ENCODE peak calls at places on chromosomes 4 and X, in ten cellular contexts. One of them, this sample, is unnamed. For H3K9me3 and H3K4me1, the result is how much of the 10 kb centered on the place peaks cover.

GRCh38 chr4:159146007-159146330 is 43.1 kb downstream of the RAPGEF2 start:
- DNase-seq in neuronal stem cell: no peak
- DNase-seq in Panc1: no peak
- DNase-seq in mucosa of descending colon: no peak
- DNase-seq in CD8-positive, alpha-beta T cell: no peak
- DNase-seq in upper lobe of right lung: no peak
- DNase-seq in ovary: no peak
- DNase-seq in NT2/D1: no peak
- DNase-seq in CD8-positive, alpha-beta memory T cell: no peak
- DNase-seq in tibial nerve: no peak
- DNase-seq in this sample: no peak

GRCh38 chr4:158781963-158782362 is 13.1 kb downstream of the FNIP2 start:
- DNase-seq in neuronal stem cell: no peak
- DNase-seq in Panc1: no peak
- DNase-seq in mucosa of descending colon: no peak
- DNase-seq in CD8-positive, alpha-beta T cell: no peak
- DNase-seq in upper lobe of right lung: no peak
- DNase-seq in ovary: no peak
- DNase-seq in NT2/D1: no peak
- DNase-seq in CD8-positive, alpha-beta memory T cell: no peak
- DNase-seq in tibial nerve: no peak
- DNase-seq in this sample: no peak

GRCh38 chr4:118911162-118911791 is 22.6 kb downstream of the SYNPO2 start:
- DNase-seq in neuronal stem cell: no peak
- DNase-seq in Panc1: no peak
- DNase-seq in mucosa of descending colon: no peak
- DNase-seq in CD8-positive, alpha-beta T cell: no peak
- DNase-seq in upper lobe of right lung: no peak
- DNase-seq in ovary: no peak
- DNase-seq in NT2/D1: no peak
- DNase-seq in CD8-positive, alpha-beta memory T cell: no peak
- DNase-seq in tibial nerve: no peak
- DNase-seq in this sample: no peak

GRCh38 chr4:165931741-165932140 is 58.7 kb downstream of the TLL1 start:
- DNase-seq in neuronal stem cell: no peak
- DNase-seq in Panc1: no peak
- DNase-seq in mucosa of descending colon: no peak
- DNase-seq in CD8-positive, alpha-beta T cell: no peak
- DNase-seq in upper lobe of right lung: no peak
- DNase-seq in ovary: no peak
- DNase-seq in NT2/D1: no peak
- DNase-seq in CD8-positive, alpha-beta memory T cell: no peak
- DNase-seq in tibial nerve: no peak
- DNase-seq in this sample: no peak

GRCh38 chr4:145437466-145437865 is 44.2 kb upstream of the SMAD1 start:
- DNase-seq in neuronal stem cell: no peak
- DNase-seq in Panc1: no peak
- DNase-seq in mucosa of descending colon: no peak
- DNase-seq in CD8-positive, alpha-beta T cell: no peak
- DNase-seq in upper lobe of right lung: no peak
- DNase-seq in ovary: no peak
- DNase-seq in NT2/D1: no peak
- DNase-seq in CD8-positive, alpha-beta memory T cell: no peak
- DNase-seq in tibial nerve: no peak
- DNase-seq in this sample: no peak

GRCh38 chr4:78951862-78952472 is 12.7 kb upstream of the PAQR3 start:
- DNase-seq in neuronal stem cell: peak
- DNase-seq in Panc1: peak
- DNase-seq in mucosa of descending colon: no peak
- DNase-seq in CD8-positive, alpha-beta T cell: no peak
- DNase-seq in upper lobe of right lung: no peak
- DNase-seq in ovary: no peak
- DNase-seq in NT2/D1: no peak
- DNase-seq in CD8-positive, alpha-beta memory T cell: peak
- DNase-seq in tibial nerve: peak
- DNase-seq in this sample: no peak

GRCh38 chr4:39846705-39847104 is 131.0 kb downstream of the PDS5A start:
- DNase-seq in neuronal stem cell: no peak
- DNase-seq in Panc1: no peak
- DNase-seq in mucosa of descending colon: no peak
- DNase-seq in CD8-positive, alpha-beta T cell: no peak
- DNase-seq in upper lobe of right lung: no peak
- DNase-seq in ovary: no peak
- DNase-seq in NT2/D1: no peak
- DNase-seq in CD8-positive, alpha-beta memory T cell: no peak
- DNase-seq in tibial nerve: no peak
- DNase-seq in this sample: no peak

GRCh38 chr4:2938906-2939305 is 24.3 kb downstream of the NOP14 start:
- DNase-seq in neuronal stem cell: no peak
- DNase-seq in Panc1: no peak
- DNase-seq in mucosa of descending colon: no peak
- DNase-seq in CD8-positive, alpha-beta T cell: peak
- DNase-seq in upper lobe of right lung: peak
- DNase-seq in ovary: peak
- DNase-seq in NT2/D1: no peak
- DNase-seq in CD8-positive, alpha-beta memory T cell: no peak
- DNase-seq in tibial nerve: no peak
- DNase-seq in this sample: no peak

GRCh38 chr4:176879370-176880116 is 86.8 kb upstream of the VEGFC start:
- DNase-seq in neuronal stem cell: no peak
- DNase-seq in Panc1: no peak
- DNase-seq in mucosa of descending colon: no peak
- DNase-seq in CD8-positive, alpha-beta T cell: no peak
- DNase-seq in upper lobe of right lung: no peak
- DNase-seq in ovary: no peak
- DNase-seq in NT2/D1: no peak
- DNase-seq in CD8-positive, alpha-beta memory T cell: no peak
- DNase-seq in tibial nerve: no peak
- DNase-seq in this sample: no peak

GRCh38 chr4:3739577-3739976 is 26.6 kb upstream of the ADRA2C start:
- DNase-seq in neuronal stem cell: no peak
- DNase-seq in Panc1: no peak
- DNase-seq in mucosa of descending colon: no peak
- DNase-seq in CD8-positive, alpha-beta T cell: no peak
- DNase-seq in upper lobe of right lung: no peak
- DNase-seq in ovary: no peak
- DNase-seq in NT2/D1: no peak
- DNase-seq in CD8-positive, alpha-beta memory T cell: no peak
- DNase-seq in tibial nerve: no peak
- DNase-seq in this sample: no peak

GRCh38 chr4:16120720-16121119 is 36.9 kb upstream of the PROM1 start:
- DNase-seq in neuronal stem cell: no peak
- DNase-seq in Panc1: no peak
- DNase-seq in mucosa of descending colon: no peak
- DNase-seq in CD8-positive, alpha-beta T cell: no peak
- DNase-seq in upper lobe of right lung: no peak
- DNase-seq in ovary: no peak
- DNase-seq in NT2/D1: no peak
- DNase-seq in CD8-positive, alpha-beta memory T cell: no peak
- DNase-seq in tibial nerve: no peak
- DNase-seq in this sample: no peak

GRCh38 chr4:4334798-4335520 is 44.9 kb downstream of the ZBTB49 start:
- DNase-seq in neuronal stem cell: peak
- DNase-seq in Panc1: peak
- DNase-seq in mucosa of descending colon: peak
- DNase-seq in CD8-positive, alpha-beta T cell: peak
- DNase-seq in upper lobe of right lung: peak
- DNase-seq in ovary: peak
- DNase-seq in NT2/D1: peak
- DNase-seq in CD8-positive, alpha-beta memory T cell: peak
- DNase-seq in tibial nerve: peak
- DNase-seq in this sample: peak

GRCh38 chr4:48943387-48943786 is 36.8 kb upstream of the OCIAD2 start:
- DNase-seq in neuronal stem cell: no peak
- DNase-seq in Panc1: no peak
- DNase-seq in mucosa of descending colon: no peak
- DNase-seq in CD8-positive, alpha-beta T cell: no peak
- DNase-seq in upper lobe of right lung: no peak
- DNase-seq in ovary: no peak
- DNase-seq in NT2/D1: no peak
- DNase-seq in CD8-positive, alpha-beta memory T cell: no peak
- DNase-seq in tibial nerve: no peak
- DNase-seq in this sample: no peak

GRCh38 chrX:150476183-150476699 is 92.2 kb upstream of the MTM1 start:
- DNase-seq in neuronal stem cell: no peak
- DNase-seq in Panc1: no peak
- DNase-seq in mucosa of descending colon: no peak
- DNase-seq in CD8-positive, alpha-beta T cell: no peak
- DNase-seq in upper lobe of right lung: no peak
- DNase-seq in ovary: no peak
- DNase-seq in NT2/D1: no peak
- DNase-seq in CD8-positive, alpha-beta memory T cell: no peak
- DNase-seq in tibial nerve: no peak
- DNase-seq in this sample: no peak

GRCh38 chr4:94534401-94535312 is 82.9 kb downstream of the PDLIM5 start:
- DNase-seq in neuronal stem cell: no peak
- DNase-seq in Panc1: no peak
- DNase-seq in mucosa of descending colon: no peak
- DNase-seq in CD8-positive, alpha-beta T cell: no peak
- DNase-seq in upper lobe of right lung: no peak
- DNase-seq in ovary: no peak
- DNase-seq in NT2/D1: no peak
- DNase-seq in CD8-positive, alpha-beta memory T cell: no peak
- DNase-seq in tibial nerve: no peak
- DNase-seq in this sample: no peak

DNA sequence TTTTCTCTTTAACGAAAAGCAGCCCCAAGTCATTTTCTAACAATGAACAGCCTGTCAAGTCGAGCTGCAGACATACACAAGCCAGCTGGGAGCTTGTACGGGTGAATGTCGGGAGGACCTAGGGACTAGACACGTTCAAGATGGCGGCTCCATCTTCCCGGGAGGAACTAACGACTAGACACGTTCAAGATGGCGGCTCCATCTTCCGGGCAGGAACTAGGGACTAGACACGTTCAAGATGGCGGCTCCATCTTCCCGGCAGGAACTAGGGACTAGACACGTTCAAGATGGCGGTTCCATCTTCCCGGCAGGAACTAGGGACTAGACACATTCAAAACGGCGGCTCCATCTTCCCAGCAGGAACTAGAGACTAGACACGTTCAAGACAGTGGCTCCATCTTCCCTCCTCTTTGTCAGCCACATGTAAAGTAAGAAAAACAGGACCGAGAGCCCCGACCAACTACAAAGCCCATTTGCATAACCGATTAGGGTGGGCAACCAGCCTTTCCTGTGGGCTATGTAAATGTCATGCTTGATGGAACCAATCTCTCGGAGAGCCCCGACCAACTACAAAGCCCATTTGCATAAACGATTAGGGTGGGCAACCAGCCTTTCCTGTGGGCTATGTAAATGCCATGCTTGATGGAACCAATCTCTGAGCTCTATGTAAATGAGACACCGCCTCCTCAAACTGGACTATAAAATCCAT is 175.5 kb downstream of the DHRSX start:
- DNase-seq in neuronal stem cell: no peak
- DNase-seq in Panc1: no peak
- DNase-seq in mucosa of descending colon: peak
- DNase-seq in CD8-positive, alpha-beta T cell: peak
- DNase-seq in upper lobe of right lung: no peak
- DNase-seq in ovary: peak
- DNase-seq in NT2/D1: no peak
- DNase-seq in CD8-positive, alpha-beta memory T cell: peak
- DNase-seq in tibial nerve: no peak
- DNase-seq in this sample: peak
- H3K9me3 ChIP-seq in neuronal stem cell: under half
- H3K9me3 ChIP-seq in Panc1: under half
- H3K9me3 ChIP-seq in mucosa of descending colon: under half
- H3K9me3 ChIP-seq in CD8-positive, alpha-beta T cell: under half
- H3K9me3 ChIP-seq in upper lobe of right lung: under half
- H3K9me3 ChIP-seq in ovary: under half
- H3K9me3 ChIP-seq in NT2/D1: under half
- H3K9me3 ChIP-seq in CD8-positive, alpha-beta memory T cell: under half
- H3K9me3 ChIP-seq in tibial nerve: under half
- H3K9me3 ChIP-seq in this sample: under half

GRCh38 chrX:33188881-33189280 is 22.5 kb downstream of the DMD start:
- DNase-seq in neuronal stem cell: no peak
- DNase-seq in Panc1: no peak
- DNase-seq in mucosa of descending colon: no peak
- DNase-seq in CD8-positive, alpha-beta T cell: no peak
- DNase-seq in upper lobe of right lung: no peak
- DNase-seq in ovary: no peak
- DNase-seq in NT2/D1: no peak
- DNase-seq in CD8-positive, alpha-beta memory T cell: no peak
- DNase-seq in tibial nerve: no peak
- DNase-seq in this sample: no peak
- H3K4me3 ChIP-seq in neuronal stem cell: no peak
- H3K4me3 ChIP-seq in Panc1: no peak
- H3K4me3 ChIP-seq in mucosa of descending colon: no peak
- H3K4me3 ChIP-seq in CD8-positive, alpha-beta T cell: no peak
- H3K4me3 ChIP-seq in upper lobe of right lung: no peak
- H3K4me3 ChIP-seq in ovary: no peak
- H3K4me3 ChIP-seq in NT2/D1: no peak
- H3K4me3 ChIP-seq in CD8-positive, alpha-beta memory T cell: no peak
- H3K4me3 ChIP-seq in tibial nerve: no peak
- H3K4me3 ChIP-seq in this sample: no peak

DNA sequence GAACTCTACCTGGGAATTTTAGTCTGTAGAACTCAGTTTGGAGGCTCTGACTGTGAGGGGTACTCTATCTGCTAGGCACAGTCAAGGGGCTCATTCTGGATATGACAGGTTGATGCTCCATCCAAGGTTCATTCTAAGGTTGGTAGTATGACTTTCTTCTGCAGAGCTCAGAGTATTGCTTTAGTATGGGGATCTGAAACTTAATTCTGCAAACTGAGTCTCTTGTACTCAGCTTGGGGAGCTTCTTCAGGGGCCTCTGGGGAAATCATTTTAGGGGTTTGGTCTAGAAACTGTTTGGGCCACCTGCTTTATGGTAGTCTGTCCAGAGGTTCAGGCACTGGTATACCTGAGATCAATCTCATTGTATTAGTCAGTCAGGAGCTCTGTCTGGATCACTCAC is 9.7 kb upstream of the TSR2 start:
- DNase-seq in neuronal stem cell: no peak
- DNase-seq in Panc1: no peak
- DNase-seq in mucosa of descending colon: no peak
- DNase-seq in CD8-positive, alpha-beta T cell: no peak
- DNase-seq in upper lobe of right lung: no peak
- DNase-seq in ovary: no peak
- DNase-seq in NT2/D1: no peak
- DNase-seq in CD8-positive, alpha-beta memory T cell: no peak
- DNase-seq in tibial nerve: no peak
- DNase-seq in this sample: no peak
- H3K4me1 ChIP-seq in neuronal stem cell: under half
- H3K4me1 ChIP-seq in Panc1: under half
- H3K4me1 ChIP-seq in mucosa of descending colon: under half
- H3K4me1 ChIP-seq in CD8-positive, alpha-beta T cell: under half
- H3K4me1 ChIP-seq in upper lobe of right lung: under half
- H3K4me1 ChIP-seq in ovary: under half
- H3K4me1 ChIP-seq in NT2/D1: under half
- H3K4me1 ChIP-seq in CD8-positive, alpha-beta memory T cell: under half
- H3K4me1 ChIP-seq in tibial nerve: under half
- H3K4me1 ChIP-seq in this sample: under half

DNA sequence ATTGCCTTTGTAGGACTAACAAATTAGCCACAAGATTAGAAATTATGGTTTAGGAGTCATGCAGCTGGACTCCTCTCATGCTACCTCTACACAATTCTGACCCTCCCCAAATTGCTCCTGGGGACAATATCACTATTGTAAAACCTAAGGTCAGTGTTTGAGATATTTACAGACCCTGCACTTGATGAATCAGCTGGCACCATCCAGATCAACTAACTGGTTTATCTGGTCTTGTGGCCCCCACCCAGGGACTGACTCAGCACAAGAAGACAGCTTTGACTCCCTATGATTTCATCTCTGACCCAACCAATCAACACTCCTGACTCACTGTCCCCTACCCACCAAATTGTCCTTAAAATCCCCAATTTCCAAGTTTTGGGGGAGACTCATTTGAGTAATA is 192.4 kb downstream of the STPG2 start:
- DNase-seq in neuronal stem cell: no peak
- DNase-seq in Panc1: no peak
- DNase-seq in mucosa of descending colon: no peak
- DNase-seq in CD8-positive, alpha-beta T cell: no peak
- DNase-seq in upper lobe of right lung: no peak
- DNase-seq in ovary: no peak
- DNase-seq in NT2/D1: no peak
- DNase-seq in CD8-positive, alpha-beta memory T cell: no peak
- DNase-seq in tibial nerve: no peak
- DNase-seq in this sample: no peak
- H3K9me3 ChIP-seq in neuronal stem cell: under half
- H3K9me3 ChIP-seq in Panc1: under half
- H3K9me3 ChIP-seq in mucosa of descending colon: under half
- H3K9me3 ChIP-seq in CD8-positive, alpha-beta T cell: under half
- H3K9me3 ChIP-seq in upper lobe of right lung: under half
- H3K9me3 ChIP-seq in ovary: under half
- H3K9me3 ChIP-seq in NT2/D1: under half
- H3K9me3 ChIP-seq in CD8-positive, alpha-beta memory T cell: under half
- H3K9me3 ChIP-seq in tibial nerve: under half
- H3K9me3 ChIP-seq in this sample: under half

This sample was measured in stomach.